ENCODE peak calls at places on chromosome 21, in ten cellular contexts. F is uterus, J is lower lobe of right lung, R is stomach, A is HL-60, O is PC-3, C is tibial nerve, N is IMR-90, E is thoracic aorta, I is left ventricle myocardium inferior. Y is an unnamed sample.

GRCh38 chr21:25509862-25510261 is 97.4 kb downstream of the MRPL39 start:
- DNase-seq in A (no peak), J (no peak), N (no peak), I (no peak), F (no peak), O (no peak), R (no peak), C (no peak), E (no peak), Y (no peak)

GRCh38 chr21:16117851-16118592 is 388.2 kb downstream of the USP25 start:
- DNase-seq in F (no peak), J (no peak), R (no peak), C (no peak), N (peak), E (no peak), O (peak), A (no peak), I (no peak), Y (peak)

GRCh38 chr21:36347962-36348328 is 27.9 kb downstream of the MORC3 start:
- DNase-seq in N (peak), C (no peak), I (no peak), F (no peak), A (no peak), E (no peak), J (no peak), R (no peak), O (peak), Y (no peak)

GRCh38 chr21:26837539-26837938 is 7.7 kb downstream of the ADAMTS1 start:
- DNase-seq in E (no peak), F (no peak), I (no peak), R (no peak), C (no peak), N (no peak), A (no peak), J (no peak), O (no peak), Y (no peak)

GRCh38 chr21:38293765-38294164 is 37.0 kb downstream of the KCNJ15 start:
- DNase-seq in E (no peak), C (no peak), O (no peak), J (no peak), F (no peak), I (no peak), A (no peak), R (peak), N (no peak), Y (no peak)

GRCh38 chr21:15138475-15138874 is 73.7 kb upstream of the NRIP1 start:
- DNase-seq in I (no peak), C (no peak), F (no peak), A (no peak), E (no peak), R (peak), O (no peak), N (no peak), J (no peak), Y (no peak)

GRCh38 chr21:15978158-15978805 is 248.5 kb downstream of the USP25 start:
- DNase-seq in F (no peak), I (no peak), N (peak), J (no peak), C (no peak), R (no peak), E (no peak), A (no peak), O (no peak), Y (peak)

GRCh38 chr21:38089763-38090046 is 167.1 kb upstream of the KCNJ15 start:
- DNase-seq in O (no peak), A (no peak), C (no peak), I (no peak), J (no peak), N (no peak), R (no peak), E (no peak), F (no peak), Y (no peak)

GRCh38 chr21:38505654-38506523 is 7.6 kb upstream of the ERG start:
- DNase-seq in F (no peak), A (peak), N (peak), E (no peak), J (no peak), C (peak), O (peak), R (no peak), I (no peak), Y (peak)

GRCh38 chr21:42231761-42232160 is 12.8 kb downstream of the ABCG1 start:
- DNase-seq in I (no peak), O (no peak), N (no peak), A (no peak), F (no peak), J (peak), C (no peak), E (no peak), R (no peak), Y (no peak)

GRCh38 chr21:42232176-42232825 is 13.4 kb downstream of the ABCG1 start:
- DNase-seq in N (no peak), R (no peak), C (no peak), F (no peak), O (no peak), I (no peak), E (no peak), J (peak), A (no peak), Y (no peak)

GRCh38 chr21:42234464-42235241 is 15.7 kb downstream of the ABCG1 start:
- DNase-seq in J (peak), C (no peak), R (peak), I (peak), O (peak), F (peak), A (peak), E (no peak), N (peak), Y (peak)

GRCh38 chr21:42234026-42234425 is 15.1 kb downstream of the ABCG1 start:
- DNase-seq in E (no peak), R (no peak), O (no peak), J (peak), N (no peak), A (no peak), I (no peak), C (no peak), F (no peak), Y (no peak)

DNA sequence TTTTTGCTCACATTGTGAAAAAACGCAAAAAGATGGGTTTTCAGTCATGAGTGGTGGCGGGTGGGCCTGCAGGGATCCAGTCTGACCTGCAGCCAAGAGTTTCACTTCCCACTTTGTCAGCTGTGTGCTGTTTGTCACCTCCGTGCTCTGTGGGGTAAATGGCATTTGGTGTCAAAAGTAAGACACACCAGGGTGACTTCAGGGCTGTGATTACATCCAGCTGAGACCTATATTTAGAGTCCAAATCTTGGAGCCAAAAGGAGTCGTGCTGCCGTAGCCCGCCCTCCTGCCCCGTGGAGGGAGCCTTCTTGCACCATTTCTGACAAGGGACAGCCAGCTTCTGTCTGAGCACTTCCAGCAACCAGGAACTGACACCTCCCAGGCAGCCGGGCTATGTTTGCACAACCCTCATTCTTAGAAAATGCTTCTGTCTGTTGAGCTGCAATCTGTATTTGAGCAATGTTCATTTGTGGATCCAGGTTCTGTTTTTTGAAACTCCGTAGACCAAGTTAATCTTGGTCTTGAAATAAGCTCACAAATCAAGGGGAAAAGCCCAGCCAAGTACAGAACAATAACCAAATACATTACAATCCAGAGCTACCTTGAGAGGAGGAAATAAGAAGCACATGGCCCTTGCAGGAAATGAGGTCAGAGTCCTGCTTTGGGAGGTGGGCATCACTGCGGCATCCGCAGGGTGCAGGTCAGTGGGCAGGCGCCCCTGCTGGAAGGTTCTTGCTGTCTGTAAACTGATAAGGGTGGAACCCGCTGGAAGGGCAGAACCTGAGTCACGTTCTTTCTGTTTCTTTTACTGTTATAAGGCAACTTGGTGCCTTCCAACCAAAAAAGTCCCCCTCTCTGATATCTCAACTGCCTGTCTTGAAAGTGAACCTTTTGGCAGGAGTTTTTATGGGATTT is 14.4 kb downstream of the ABCG1 start:
- DNase-seq in N (peak), R (peak), O (peak), C (peak), E (peak), J (peak), F (peak), A (peak), I (peak), Y (peak)
- H3K4me3 ChIP-seq in N (no peak), R (no peak), O (no peak), C (no peak), E (peak), J (peak), F (no peak), A (no peak), I (peak), Y (peak)

GRCh38 chr21:21003701-21004100 is 5.5 kb downstream of the NCAM2 start:
- DNase-seq in J (no peak), R (no peak), N (peak), O (peak), E (no peak), F (no peak), C (no peak), I (no peak), A (peak), Y (peak)
- TF ChIP-seq CTCF in J (peak), R (no peak), N (peak), O (peak), E (no peak), F (no peak), C (peak), I (peak), A (peak), Y (peak)

GRCh38 chr21:45966995-45967394 is 14.6 kb upstream of the COL6A1 start:
- DNase-seq in I (no peak), E (no peak), O (no peak), A (no peak), R (no peak), J (no peak), N (no peak), C (no peak), F (no peak), Y (no peak)

GRCh38 chr21:45963225-45963555 is 18.4 kb upstream of the COL6A1 start:
- DNase-seq in O (no peak), F (no peak), A (no peak), R (no peak), E (no peak), J (no peak), N (peak), I (no peak), C (no peak), Y (no peak)

GRCh38 chr21:45962531-45963224 is 18.9 kb upstream of the COL6A1 start:
- DNase-seq in I (no peak), R (no peak), J (no peak), A (no peak), N (no peak), C (no peak), O (no peak), F (no peak), E (no peak), Y (no peak)

GRCh38 chr21:45965084-45965826 is 16.3 kb upstream of the COL6A1 start:
- DNase-seq in J (no peak), N (no peak), O (no peak), R (no peak), A (no peak), C (no peak), I (no peak), E (no peak), F (no peak), Y (no peak)

GRCh38 chr21:45964649-45965048 is 16.9 kb upstream of the COL6A1 start:
- DNase-seq in I (no peak), F (no peak), N (no peak), J (no peak), O (no peak), R (no peak), A (no peak), E (no peak), C (no peak), Y (no peak)
- H3K4me3 ChIP-seq in I (no peak), F (no peak), N (no peak), J (no peak), O (no peak), R (no peak), A (no peak), E (no peak), C (no peak), Y (no peak)

GRCh38 chr21:44837537-44837936 is 19.7 kb upstream of the SUMO3 start:
- DNase-seq in J (no peak), I (no peak), N (no peak), E (no peak), R (no peak), O (no peak), A (no peak), C (no peak), F (no peak), Y (no peak)

GRCh38 chr21:44836349-44836665 is 18.4 kb upstream of the SUMO3 start:
- DNase-seq in E (no peak), R (no peak), F (no peak), A (no peak), I (no peak), C (no peak), O (no peak), J (no peak), N (no peak), Y (no peak)

GRCh38 chr21:44838951-44839350 is 21.1 kb upstream of the SUMO3 start:
- DNase-seq in N (no peak), J (no peak), F (no peak), C (no peak), E (no peak), A (no peak), I (no peak), R (no peak), O (no peak), Y (no peak)

GRCh38 chr21:44836666-44837471 is 19.0 kb upstream of the SUMO3 start:
- DNase-seq in I (no peak), R (no peak), A (peak), N (no peak), E (no peak), J (no peak), C (no peak), O (peak), F (no peak), Y (peak)

GRCh38 chr21:44838038-44838895 is 20.4 kb upstream of the SUMO3 start:
- DNase-seq in E (no peak), F (no peak), I (no peak), O (no peak), N (no peak), C (no peak), R (no peak), J (no peak), A (no peak), Y (no peak)
- TF ChIP-seq CTCF in E (no peak), F (no peak), I (no peak), O (no peak), N (no peak), C (no peak), R (no peak), J (no peak), A (no peak), Y (no peak)

GRCh38 chr21:45985471-45986315 is 4.1 kb downstream of the COL6A1 start:
- DNase-seq in I (peak), O (no peak), C (no peak), E (peak), F (peak), A (no peak), N (no peak), R (no peak), J (peak), Y (no peak)
- H3K4me3 ChIP-seq in I (peak), O (no peak), C (no peak), E (no peak), F (no peak), A (no peak), N (no peak), R (peak), J (no peak), Y (no peak)

DNA sequence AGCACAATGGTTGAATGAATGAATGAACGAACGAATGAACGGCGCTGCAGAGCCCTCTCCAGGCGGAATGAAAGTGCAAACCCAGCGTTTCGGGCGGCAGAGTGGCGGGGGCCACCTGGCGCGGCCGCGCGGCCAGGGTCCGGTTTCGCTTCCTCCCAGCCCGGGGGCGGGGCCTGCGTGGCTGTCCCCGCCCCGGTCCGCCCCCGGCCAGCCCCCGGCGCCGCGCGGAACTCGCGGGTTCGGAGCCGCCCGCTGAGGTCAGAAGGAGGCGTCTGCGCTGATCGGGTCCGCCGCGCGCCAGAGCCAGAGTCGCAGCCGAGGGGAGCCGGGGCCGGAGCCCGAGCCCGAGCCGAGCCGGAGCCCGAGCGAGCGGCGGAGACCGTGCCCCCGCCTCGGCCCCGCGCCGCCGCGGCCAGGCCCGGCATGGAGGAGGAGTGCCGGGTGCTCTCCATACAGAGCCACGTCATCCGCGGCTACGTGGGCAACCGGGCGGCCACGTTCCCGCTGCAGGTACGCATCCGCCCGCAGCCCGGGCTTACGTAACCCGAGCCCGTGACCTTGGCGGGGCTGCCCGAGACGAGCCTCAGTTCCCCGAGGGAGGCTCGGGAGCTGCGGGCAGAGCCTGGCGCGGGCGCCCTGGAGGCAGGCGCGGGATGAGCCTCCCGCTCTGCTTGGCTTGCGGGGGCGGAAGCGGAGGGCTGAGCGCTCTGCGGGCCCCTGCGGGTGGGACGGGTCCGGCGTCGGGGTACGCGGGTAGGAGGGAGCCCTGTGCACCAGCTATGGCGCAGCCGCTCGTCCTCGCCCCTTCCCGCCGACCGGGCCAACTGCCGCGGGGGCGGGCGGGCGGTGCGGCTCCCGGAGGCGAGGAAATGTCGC is at the start of gene PDXK:
- DNase-seq in J (peak), E (no peak), A (peak), R (peak), F (peak), I (peak), N (peak), C (peak), O (peak), Y (peak)
- TF ChIP-seq CTCF in J (no peak), E (no peak), A (no peak), R (no peak), F (no peak), I (no peak), N (peak), C (no peak), O (peak), Y (no peak)

GRCh38 chr21:29943885-29944284 is 4.1 kb upstream of the GRIK1 start:
- DNase-seq in E (no peak), O (peak), C (no peak), R (no peak), A (no peak), F (no peak), I (no peak), N (no peak), J (no peak), Y (no peak)

GRCh38 chr21:29938968-29939858 is 583 bp downstream of the GRIK1 start:
- DNase-seq in I (no peak), R (no peak), F (no peak), N (no peak), J (no peak), O (no peak), E (no peak), A (no peak), C (no peak), Y (no peak)

GRCh38 chr21:29940993-29941392 is 1.2 kb upstream of the GRIK1 start:
- DNase-seq in O (no peak), I (no peak), E (no peak), N (no peak), J (no peak), R (no peak), C (no peak), F (no peak), A (no peak), Y (no peak)

GRCh38 chr21:29942033-29942432 is 2.2 kb upstream of the GRIK1 start:
- DNase-seq in F (no peak), I (no peak), J (no peak), R (no peak), A (no peak), C (no peak), O (no peak), N (no peak), E (no peak), Y (no peak)

DNA sequence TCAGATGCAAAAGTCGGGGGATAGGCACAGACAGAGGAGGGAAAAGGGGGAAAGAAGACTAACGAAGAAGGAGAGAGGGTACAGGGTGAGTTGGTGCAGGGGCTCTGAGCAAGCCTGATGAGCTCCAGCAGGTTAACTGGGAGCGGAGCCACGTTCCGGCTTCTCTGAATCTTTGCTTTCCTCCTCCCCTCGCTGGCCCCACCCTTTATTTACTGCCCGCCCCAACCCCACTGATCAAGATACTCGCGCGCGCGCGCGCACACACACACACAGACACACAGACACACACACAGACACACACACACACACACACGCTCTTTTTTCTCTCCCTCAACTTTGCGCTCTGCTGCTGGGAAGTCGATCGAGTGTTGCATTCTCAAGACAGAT is at the start of gene GRIK1:
- DNase-seq in N (no peak), O (no peak), C (no peak), R (no peak), J (no peak), A (no peak), I (no peak), E (no peak), F (no peak), Y (no peak)
- H3K4me3 ChIP-seq in N (no peak), O (no peak), C (peak), R (peak), J (no peak), A (peak), I (peak), E (peak), F (no peak), Y (peak)

Y was measured in fibroblast of pulmonary artery.